ENCODE peak calls at places on chromosome 20, in five cellular contexts. One of them, this sample, is unnamed.

GRCh38 chr20:11544029-11544678 is 373.5 kb upstream of the BTBD3 start:
- DNase-seq in HCT116: peak; percentile 64
- DNase-seq in sigmoid colon: no peak
- DNase-seq in transverse colon: peak; percentile 14
- DNase-seq in endothelial cell of umbilical vein: peak; percentile 74
- DNase-seq in this sample: no peak

GRCh38 chr20:57809661-57810172 is 99.9 kb upstream of the PMEPA1 start:
- DNase-seq in HCT116: no peak
- DNase-seq in sigmoid colon: peak; percentile 69
- DNase-seq in transverse colon: no peak
- DNase-seq in endothelial cell of umbilical vein: no peak
- DNase-seq in this sample: no peak

GRCh38 chr20:20396794-20397193 is 28.9 kb downstream of the INSM1 start:
- DNase-seq in HCT116: no peak
- DNase-seq in sigmoid colon: no peak
- DNase-seq in transverse colon: no peak
- DNase-seq in endothelial cell of umbilical vein: no peak
- DNase-seq in this sample: no peak

GRCh38 chr20:23225407-23226060 is 125.1 kb upstream of the NXT1 start:
- DNase-seq in HCT116: no peak
- DNase-seq in sigmoid colon: peak; percentile 84
- DNase-seq in transverse colon: peak; percentile 54
- DNase-seq in endothelial cell of umbilical vein: no peak
- DNase-seq in this sample: peak; percentile 91

GRCh38 chr20:1001981-1002681 is at the start of gene RSPO4:
- DNase-seq in HCT116: no peak
- DNase-seq in sigmoid colon: peak; percentile 49
- DNase-seq in transverse colon: no peak
- DNase-seq in endothelial cell of umbilical vein: no peak
- DNase-seq in this sample: no peak

GRCh38 chr20:1861347-1861987 is 33.7 kb upstream of the SIRPA start:
- DNase-seq in HCT116: no peak
- DNase-seq in sigmoid colon: no peak
- DNase-seq in transverse colon: peak; percentile 37
- DNase-seq in endothelial cell of umbilical vein: peak; percentile 31
- DNase-seq in this sample: no peak

GRCh38 chr20:51970858-51971257 is 168.5 kb upstream of the SALL4 start:
- DNase-seq in HCT116: no peak
- DNase-seq in sigmoid colon: no peak
- DNase-seq in transverse colon: no peak
- DNase-seq in endothelial cell of umbilical vein: no peak
- DNase-seq in this sample: no peak

GRCh38 chr20:53738039-53738944 is 144.7 kb upstream of the ZNF217 start:
- DNase-seq in HCT116: no peak
- DNase-seq in sigmoid colon: no peak
- DNase-seq in transverse colon: peak; percentile 47
- DNase-seq in endothelial cell of umbilical vein: no peak
- DNase-seq in this sample: no peak

GRCh38 chr20:37299718-37300529 is 10.5 kb downstream of the MANBAL start:
- DNase-seq in HCT116: no peak
- DNase-seq in sigmoid colon: peak; percentile 62
- DNase-seq in transverse colon: no peak
- DNase-seq in endothelial cell of umbilical vein: no peak
- DNase-seq in this sample: no peak

GRCh38 chr20:63980317-63980805 is 571 bp upstream of the PRPF6 start:
- DNase-seq in HCT116: no peak
- DNase-seq in sigmoid colon: no peak
- DNase-seq in transverse colon: no peak
- DNase-seq in endothelial cell of umbilical vein: no peak
- DNase-seq in this sample: no peak

GRCh38 chr20:23441850-23442313 is 2.4 kb downstream of the CSTL1 start:
- DNase-seq in HCT116: peak; percentile 69
- DNase-seq in sigmoid colon: peak; percentile 81
- DNase-seq in transverse colon: peak; percentile 59
- DNase-seq in endothelial cell of umbilical vein: peak; percentile 77
- DNase-seq in this sample: no peak

GRCh38 chr20:37388831-37389230 is 42.9 kb downstream of the SRC start:
- DNase-seq in HCT116: no peak
- DNase-seq in sigmoid colon: no peak
- DNase-seq in transverse colon: no peak
- DNase-seq in endothelial cell of umbilical vein: no peak
- DNase-seq in this sample: no peak

GRCh38 chr20:31605902-31606677 is 1.0 kb downstream of the ID1 start:
- DNase-seq in HCT116: no peak
- DNase-seq in sigmoid colon: peak; percentile 72
- DNase-seq in transverse colon: peak; percentile 57
- DNase-seq in endothelial cell of umbilical vein: peak; percentile 36
- DNase-seq in this sample: no peak
- TF ChIP-seq POLR2AphosphoS5 in HCT116: peak; percentile 71
- TF ChIP-seq POLR2AphosphoS5 in sigmoid colon: no peak
- TF ChIP-seq POLR2AphosphoS5 in transverse colon: peak; percentile 56
- TF ChIP-seq POLR2AphosphoS5 in endothelial cell of umbilical vein: no peak
- TF ChIP-seq POLR2AphosphoS5 in this sample: peak; percentile 6

GRCh38 chr20:59031326-59032022 is 661 bp downstream of the ATP5F1E start:
- DNase-seq in HCT116: no peak
- DNase-seq in sigmoid colon: no peak
- DNase-seq in transverse colon: no peak
- DNase-seq in endothelial cell of umbilical vein: peak; percentile 11
- DNase-seq in this sample: peak; percentile 31
- H3K4me1 ChIP-seq in HCT116: peaks cover 25% of the 10 kb centered on the region
- H3K4me1 ChIP-seq in sigmoid colon: no peaks in the 10 kb centered on the region
- H3K4me1 ChIP-seq in transverse colon: peaks cover 45% of the 10 kb centered on the region
- H3K4me1 ChIP-seq in endothelial cell of umbilical vein: peaks cover 43% of the 10 kb centered on the region
- H3K4me1 ChIP-seq in this sample: peaks cover 39% of the 10 kb centered on the region

GRCh38 chr20:40689943-40690835 is 1.2 kb upstream of the MAFB start:
- DNase-seq in HCT116: peak; percentile 51
- DNase-seq in sigmoid colon: peak; percentile 95
- DNase-seq in transverse colon: peak; percentile 83
- DNase-seq in endothelial cell of umbilical vein: peak; percentile 81
- DNase-seq in this sample: peak; percentile 98
- TF ChIP-seq POLR2AphosphoS5 in HCT116: no peak
- TF ChIP-seq POLR2AphosphoS5 in sigmoid colon: peak; percentile 26
- TF ChIP-seq POLR2AphosphoS5 in transverse colon: no peak
- TF ChIP-seq POLR2AphosphoS5 in endothelial cell of umbilical vein: no peak
- TF ChIP-seq POLR2AphosphoS5 in this sample: no peak

DNA sequence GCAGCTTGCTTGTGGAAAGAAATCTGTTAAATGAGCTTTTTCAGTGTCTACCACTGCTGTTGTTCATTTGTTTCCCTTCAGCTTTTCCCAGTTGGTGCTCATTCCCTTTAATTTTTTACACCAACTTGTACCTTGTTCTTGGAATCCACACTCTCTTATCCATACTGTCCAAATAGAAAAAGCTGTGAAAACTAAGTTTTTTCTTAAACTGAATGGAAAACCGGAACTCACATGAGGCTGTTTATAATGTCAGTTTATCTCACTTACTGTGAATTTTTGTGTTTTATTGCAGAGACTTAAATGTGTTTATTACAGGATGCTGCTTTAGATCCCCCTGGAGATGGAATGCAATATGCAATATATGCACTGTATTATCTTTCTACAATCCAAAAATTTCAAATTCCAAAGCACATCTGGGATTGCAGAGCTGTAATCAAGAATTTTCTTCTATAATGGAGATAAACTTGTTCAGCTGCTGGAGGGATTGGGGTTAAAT is 66.5 kb downstream of the MKKS start:
- DNase-seq in HCT116: no peak
- DNase-seq in sigmoid colon: no peak
- DNase-seq in transverse colon: no peak
- DNase-seq in endothelial cell of umbilical vein: no peak
- DNase-seq in this sample: no peak
- H3K4me1 ChIP-seq in HCT116: no peaks in the 10 kb centered on the region
- H3K4me1 ChIP-seq in sigmoid colon: no peaks in the 10 kb centered on the region
- H3K4me1 ChIP-seq in transverse colon: no peaks in the 10 kb centered on the region
- H3K4me1 ChIP-seq in endothelial cell of umbilical vein: peaks cover 21% of the 10 kb centered on the region
- H3K4me1 ChIP-seq in this sample: no peaks in the 10 kb centered on the region

DNA sequence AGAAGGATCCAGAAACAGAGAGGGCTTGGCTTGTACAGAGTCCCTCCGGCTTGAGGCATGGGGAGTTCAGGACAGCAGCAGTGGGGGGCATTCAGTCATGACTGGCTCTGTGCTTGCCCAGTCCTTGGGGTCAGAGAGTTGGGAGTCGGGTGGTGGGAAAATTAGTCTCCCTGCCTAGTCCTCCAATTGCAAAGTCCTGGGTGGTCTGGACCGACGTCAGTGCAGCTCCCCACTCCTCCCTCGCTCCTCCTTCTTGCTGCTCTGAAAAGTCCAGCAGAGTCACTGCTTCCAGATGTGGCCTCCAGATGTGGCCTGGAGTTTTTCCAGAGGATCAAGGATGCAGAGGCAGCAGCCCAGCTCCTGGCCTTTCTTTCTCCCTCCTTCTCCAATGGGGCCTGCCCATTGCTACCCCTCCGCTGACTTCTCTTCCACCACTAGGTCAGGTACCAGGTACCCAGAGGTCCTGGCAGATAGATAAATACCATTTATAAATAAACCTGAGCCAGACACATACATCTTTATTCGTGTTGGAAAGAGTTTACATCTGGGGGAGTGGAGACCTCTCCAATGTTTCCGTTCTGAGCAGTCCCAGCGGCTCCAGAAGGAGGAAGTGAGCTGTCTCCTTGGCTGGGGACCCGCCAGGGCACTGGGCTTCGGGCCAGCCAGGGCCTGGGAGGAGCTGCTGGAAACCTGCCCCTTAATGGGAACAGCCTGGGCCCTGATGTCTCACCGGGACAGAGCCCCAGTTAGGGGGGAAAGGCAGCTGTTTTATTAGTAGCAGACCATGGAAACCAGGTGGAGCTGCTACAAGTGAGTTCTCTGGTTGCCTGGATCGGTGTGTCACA is 49.0 kb upstream of the RNF24 start:
- DNase-seq in HCT116: peak; percentile 10
- DNase-seq in sigmoid colon: peak; percentile 96
- DNase-seq in transverse colon: peak; percentile 87
- DNase-seq in endothelial cell of umbilical vein: peak; percentile 96
- DNase-seq in this sample: peak; percentile 96
- TF ChIP-seq POLR2AphosphoS5 in HCT116: peak; percentile 27
- TF ChIP-seq POLR2AphosphoS5 in sigmoid colon: peak; percentile 32
- TF ChIP-seq POLR2AphosphoS5 in transverse colon: peak; percentile 23
- TF ChIP-seq POLR2AphosphoS5 in endothelial cell of umbilical vein: peak; percentile 76
- TF ChIP-seq POLR2AphosphoS5 in this sample: peak; percentile 60

GRCh38 chr20:49426873-49427272 is 55.6 kb downstream of the KCNB1 start:
- DNase-seq in HCT116: no peak
- DNase-seq in sigmoid colon: no peak
- DNase-seq in transverse colon: no peak
- DNase-seq in endothelial cell of umbilical vein: no peak
- DNase-seq in this sample: no peak

GRCh38 chr20:49427751-49428518 is 54.5 kb downstream of the KCNB1 start:
- DNase-seq in HCT116: no peak
- DNase-seq in sigmoid colon: no peak
- DNase-seq in transverse colon: no peak
- DNase-seq in endothelial cell of umbilical vein: no peak
- DNase-seq in this sample: no peak

GRCh38 chr20:49422176-49422575 is 60.3 kb downstream of the KCNB1 start:
- DNase-seq in HCT116: no peak
- DNase-seq in sigmoid colon: no peak
- DNase-seq in transverse colon: no peak
- DNase-seq in endothelial cell of umbilical vein: no peak
- DNase-seq in this sample: no peak

GRCh38 chr20:49426395-49426794 is 56.1 kb downstream of the KCNB1 start:
- DNase-seq in HCT116: no peak
- DNase-seq in sigmoid colon: no peak
- DNase-seq in transverse colon: no peak
- DNase-seq in endothelial cell of umbilical vein: no peak
- DNase-seq in this sample: no peak

GRCh38 chr20:49424536-49424935 is 57.9 kb downstream of the KCNB1 start:
- DNase-seq in HCT116: no peak
- DNase-seq in sigmoid colon: peak; percentile 70
- DNase-seq in transverse colon: no peak
- DNase-seq in endothelial cell of umbilical vein: no peak
- DNase-seq in this sample: no peak
- H3K4me1 ChIP-seq in HCT116: no peaks in the 10 kb centered on the region
- H3K4me1 ChIP-seq in sigmoid colon: no peaks in the 10 kb centered on the region
- H3K4me1 ChIP-seq in transverse colon: peaks cover 22% of the 10 kb centered on the region
- H3K4me1 ChIP-seq in endothelial cell of umbilical vein: no peaks in the 10 kb centered on the region
- H3K4me1 ChIP-seq in this sample: peaks cover 77% of the 10 kb centered on the region

DNA sequence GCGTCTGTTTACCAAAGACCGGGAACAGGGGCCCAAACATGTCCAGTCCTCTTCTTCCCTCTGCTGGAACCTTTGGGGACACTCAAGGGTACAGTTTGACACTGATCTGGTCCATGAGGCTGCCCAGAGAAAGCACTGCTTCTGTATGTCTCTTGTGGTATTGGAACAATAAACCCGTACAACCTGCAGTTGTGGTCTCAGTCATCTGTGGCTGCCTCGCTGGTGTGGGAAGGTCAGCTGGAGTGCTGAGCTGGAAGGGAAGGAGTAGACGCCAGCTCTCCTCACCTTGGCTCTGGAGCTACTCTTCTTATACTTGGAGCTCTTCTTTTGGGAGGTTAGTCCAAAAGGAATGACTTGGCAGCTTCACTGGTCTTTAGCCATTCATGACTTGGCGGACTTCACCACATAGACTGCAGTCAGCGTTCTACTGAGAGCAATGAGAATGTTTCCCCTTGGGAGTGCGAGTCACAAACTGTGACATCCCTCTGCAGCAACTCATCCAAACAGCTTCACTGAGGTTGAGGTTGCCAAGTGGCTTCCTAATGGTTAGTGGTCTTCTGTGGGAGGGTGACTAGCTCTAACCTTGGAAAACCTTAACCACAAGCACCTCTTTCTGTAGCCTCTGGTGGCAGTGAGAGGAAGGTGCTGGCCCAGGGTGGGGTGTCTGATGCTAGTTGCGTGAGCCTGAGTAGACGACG is 81.2 kb downstream of the ASXL1 start:
- DNase-seq in HCT116: no peak
- DNase-seq in sigmoid colon: peak; percentile 44
- DNase-seq in transverse colon: peak; percentile 5
- DNase-seq in endothelial cell of umbilical vein: no peak
- DNase-seq in this sample: no peak
- TF ChIP-seq POLR2AphosphoS5 in HCT116: no peak
- TF ChIP-seq POLR2AphosphoS5 in sigmoid colon: no peak
- TF ChIP-seq POLR2AphosphoS5 in transverse colon: no peak
- TF ChIP-seq POLR2AphosphoS5 in endothelial cell of umbilical vein: no peak
- TF ChIP-seq POLR2AphosphoS5 in this sample: no peak

GRCh38 chr20:45834797-45835161 is 1.2 kb downstream of the SNX21 start:
- DNase-seq in HCT116: no peak
- DNase-seq in sigmoid colon: peak; percentile 75
- DNase-seq in transverse colon: no peak
- DNase-seq in endothelial cell of umbilical vein: no peak
- DNase-seq in this sample: no peak
- H3K4me1 ChIP-seq in HCT116: peaks cover 35% of the 10 kb centered on the region
- H3K4me1 ChIP-seq in sigmoid colon: no peaks in the 10 kb centered on the region
- H3K4me1 ChIP-seq in transverse colon: peaks cover 33% of the 10 kb centered on the region
- H3K4me1 ChIP-seq in endothelial cell of umbilical vein: peaks cover 20% of the 10 kb centered on the region
- H3K4me1 ChIP-seq in this sample: peaks cover 46% of the 10 kb centered on the region

This sample was measured in esophagus muscularis mucosa.